ENCODE peak calls at places on chromosome X, in six cellular contexts. M, W, T, X, H and O are unnamed samples.

GRCh38 chrX:136268051-136269048 is 17.1 kb upstream of the MAP7D3 start:
- DNase-seq in W (no peak), T (no peak), H (peak), X (peak), M (no peak), O (peak)

GRCh38 chrX:152893631-152894610 is 3.9 kb upstream of the ZNF185 start:
- DNase-seq in M (no peak), H (no peak), X (no peak), T (no peak), W (no peak), O (no peak)

GRCh38 chrX:77691916-77692315 is 94.1 kb downstream of the ATRX start:
- DNase-seq in M (no peak), W (no peak), T (no peak), X (no peak), H (no peak), O (no peak)

GRCh38 chrX:150357790-150358189 is 5.3 kb upstream of the MAMLD1 start:
- DNase-seq in H (no peak), X (no peak), T (no peak), W (no peak), M (no peak), O (no peak)

GRCh38 chrX:118240359-118240758 is 105.5 kb upstream of the WDR44 start:
- DNase-seq in W (no peak), M (no peak), T (no peak), X (no peak), H (no peak), O (no peak)

GRCh38 chrX:52867610-52868348 is at the start of gene XAGE3:
- DNase-seq in W (no peak), X (no peak), H (no peak), M (no peak), T (no peak), O (no peak)

GRCh38 chrX:130669233-130669632 is 233.8 kb downstream of the ENOX2 start:
- DNase-seq in T (no peak), X (no peak), W (no peak), M (no peak), H (no peak), O (peak)

GRCh38 chrX:39212456-39212855 is 411.2 kb downstream of the MID1IP1 start:
- DNase-seq in W (no peak), T (no peak), H (no peak), M (no peak), X (peak), O (no peak)

GRCh38 chrX:7083468-7084396 is 63.8 kb upstream of the STS start:
- DNase-seq in T (peak), M (no peak), X (peak), W (peak), H (no peak), O (peak)

GRCh38 chrX:101462892-101463291 is 22.4 kb upstream of the ARMCX4 start:
- DNase-seq in T (no peak), X (no peak), M (no peak), H (no peak), W (no peak), O (peak)

GRCh38 chrX:150165776-150166610 is 197.1 kb upstream of the MAMLD1 start:
- DNase-seq in X (no peak), M (no peak), H (no peak), T (no peak), W (no peak), O (no peak)

GRCh38 chrX:103565752-103566151 is 19.6 kb upstream of the TCEAL4 start:
- DNase-seq in X (no peak), T (peak), W (peak), M (no peak), H (no peak), O (peak)

GRCh38 chrX:19725545-19726102 is 161.8 kb downstream of the SH3KBP1 start:
- DNase-seq in M (no peak), W (no peak), T (no peak), X (no peak), H (no peak), O (no peak)

GRCh38 chrX:150155396-150156048 is 207.6 kb upstream of the MAMLD1 start:
- DNase-seq in X (no peak), H (no peak), W (peak), T (peak), M (peak), O (peak)

GRCh38 chrX:8105531-8105930 is 65.5 kb downstream of the VCX2 start:
- DNase-seq in T (no peak), H (no peak), X (no peak), W (no peak), M (no peak), O (no peak)

GRCh38 chrX:13001961-13002671 is 27.2 kb downstream of the TMSB4X start:
- DNase-seq in X (peak), H (no peak), W (no peak), M (no peak), T (no peak), O (no peak)

GRCh38 chrX:124282580-124282979 is 49.9 kb upstream of the TEX13D start:
- DNase-seq in T (no peak), M (no peak), H (no peak), X (no peak), W (no peak), O (no peak)

GRCh38 chrX:120213438-120214265 is 37.0 kb upstream of the ZBTB33 start:
- DNase-seq in X (peak), M (no peak), T (peak), H (peak), W (peak), O (peak)

GRCh38 chrX:989959-990510 is 222.4 kb downstream of the CRLF2 start:
- DNase-seq in W (no peak), M (peak), H (peak), X (peak), T (peak), O (peak)

GRCh38 chrX:47250017-47250347 is 17.2 kb downstream of the USP11 start:
- DNase-seq in T (no peak), W (no peak), X (no peak), H (no peak), M (no peak), O (no peak)

GRCh38 chrX:65601126-65601525 is 66.3 kb upstream of the MSN start:
- DNase-seq in M (no peak), H (no peak), W (no peak), X (peak), T (no peak), O (no peak)

GRCh38 chrX:154750301-154751120 is at the start of gene GAB3:
- DNase-seq in M (peak), X (peak), T (no peak), W (no peak), H (no peak), O (peak)

GRCh38 chrX:22025751-22026150 is 6.4 kb upstream of the PHEX start:
- DNase-seq in M (no peak), T (no peak), X (no peak), W (no peak), H (no peak), O (no peak)

GRCh38 chrX:139559383-139560042 is 29.0 kb downstream of the F9 start:
- DNase-seq in W (peak), T (peak), M (no peak), H (peak), X (no peak), O (peak)

GRCh38 chrX:150845091-150845490 is 53.4 kb downstream of the CD99L2 start:
- DNase-seq in H (no peak), M (no peak), X (no peak), W (no peak), T (no peak), O (no peak)

GRCh38 chrX:46208225-46208854 is 336.9 kb downstream of the ZNF674 start:
- DNase-seq in W (no peak), T (no peak), H (no peak), X (peak), M (no peak), O (peak)

GRCh38 chrX:13598877-13599276 is 29.5 kb downstream of the EGFL6 start:
- DNase-seq in H (no peak), X (no peak), M (no peak), T (no peak), W (no peak), O (peak)

GRCh38 chrX:151153086-151153485 is 23.3 kb upstream of the GPR50 start:
- DNase-seq in M (no peak), T (no peak), X (no peak), W (no peak), H (peak), O (peak)

GRCh38 chrX:120781416-120781815 is 94.2 kb downstream of the CT47B1 start:
- DNase-seq in M (no peak), X (no peak), H (no peak), T (no peak), W (no peak), O (no peak)

GRCh38 chrX:120357186-120357585 is 4.7 kb upstream of the ATP1B4 start:
- DNase-seq in H (no peak), W (no peak), T (no peak), X (no peak), M (no peak), O (no peak)

GRCh38 chrX:16258936-16259335 is 91.7 kb downstream of the MAGEB17 start:
- DNase-seq in X (no peak), M (no peak), H (no peak), T (no peak), W (peak), O (no peak)

GRCh38 chrX:41526925-41527324 is 79.8 kb downstream of the NYX start:
- DNase-seq in X (no peak), W (no peak), H (no peak), T (peak), M (no peak), O (no peak)

GRCh38 chrX:25158635-25159034 is 142.9 kb upstream of the ARX start:
- DNase-seq in M (no peak), T (no peak), X (no peak), H (no peak), W (no peak), O (no peak)

GRCh38 chrX:25968920-25969319 is 169.2 kb upstream of the MAGEB18 start:
- DNase-seq in X (peak), T (no peak), W (peak), M (no peak), H (peak), O (peak)

GRCh38 chrX:15616531-15616930 is 15.8 kb upstream of the ACE2 start:
- DNase-seq in M (no peak), W (no peak), X (no peak), H (no peak), T (no peak), O (no peak)

GRCh38 chrX:152905081-152905420 is 7.2 kb downstream of the ZNF185 start:
- DNase-seq in M (peak), T (no peak), H (no peak), W (no peak), X (no peak), O (no peak)

GRCh38 chrX:49992809-49993208 is 70.4 kb downstream of the CLCN5 start:
- DNase-seq in X (no peak), H (no peak), M (no peak), T (no peak), W (no peak), O (no peak)

GRCh38 chrX:45527834-45528233 is 327.2 kb upstream of the DIPK2B start:
- DNase-seq in W (no peak), X (no peak), T (no peak), M (no peak), H (no peak), O (peak)

GRCh38 chrX:19625612-19626011 is 110.3 kb upstream of the MAP3K15 start:
- DNase-seq in X (peak), W (no peak), T (no peak), M (no peak), H (no peak), O (no peak)